ENCODE peak calls at places on chromosomes 12 and 14, in eight cellular contexts. T, J, K, N, U, O, B and Q are unnamed samples.

GRCh38 chr12:11689591-11690158 is 40.2 kb downstream of the ETV6 start:
- DNase-seq in T (no peak), J (no peak), K (no peak), N (no peak), U (no peak), O (no peak), B (no peak), Q (no peak)

GRCh38 chr12:162467-163307 is 51.3 kb downstream of the SLC6A12 start:
- DNase-seq in T (no peak), J (no peak), K (no peak), N (no peak), U (no peak), O (no peak), B (no peak), Q (no peak)

GRCh38 chr12:128820723-128821432 is 2.9 kb downstream of the SLC15A4 start:
- DNase-seq in T (no peak), J (no peak), K (no peak), N (no peak), U (no peak), O (no peak), B (no peak), Q (no peak)

GRCh38 chr12:122785503-122785902 is 11.1 kb downstream of the CCDC62 start:
- DNase-seq in T (no peak), J (no peak), K (no peak), N (no peak), U (no peak), O (no peak), B (no peak), Q (no peak)

GRCh38 chr12:102167821-102168605 is 29.6 kb downstream of the PMCH start:
- DNase-seq in T (no peak), J (no peak), K (no peak), N (no peak), U (no peak), O (peak; percentile 9), B (no peak), Q (no peak)

GRCh38 chr12:50241178-50241577 is 42.1 kb downstream of the LIMA1 start:
- DNase-seq in T (no peak), J (peak; percentile 88), K (no peak), N (no peak), U (no peak), O (no peak), B (no peak), Q (no peak)

GRCh38 chr14:27845241-27845850 is 921.2 kb upstream of the FOXG1 start:
- DNase-seq in T (no peak), J (no peak), K (no peak), N (no peak), U (no peak), O (no peak), B (no peak), Q (peak; percentile 28)

GRCh38 chr12:112170971-112171596 is 45.7 kb downstream of the TRAFD1 start:
- DNase-seq in T (no peak), J (no peak), K (no peak), N (no peak), U (no peak), O (no peak), B (no peak), Q (no peak)

GRCh38 chr12:58588771-58589170 is 331.5 kb downstream of the LRIG3 start:
- DNase-seq in T (no peak), J (no peak), K (no peak), N (no peak), U (no peak), O (no peak), B (no peak), Q (no peak)

GRCh38 chr14:89440997-89441909 is 24.2 kb upstream of the FOXN3 start:
- DNase-seq in T (no peak), J (no peak), K (no peak), N (no peak), U (no peak), O (no peak), B (no peak), Q (no peak)

GRCh38 chr12:1346126-1346525 is 248.3 kb downstream of the FBXL14 start:
- DNase-seq in T (peak; percentile 58), J (no peak), K (peak; percentile 72), N (no peak), U (no peak), O (no peak), B (no peak), Q (no peak)

GRCh38 chr12:130993759-130994670 is 40.3 kb downstream of the ADGRD1 start:
- DNase-seq in T (no peak), J (no peak), K (no peak), N (no peak), U (no peak), O (no peak), B (no peak), Q (no peak)

GRCh38 chr14:95361373-95362179 is 41.9 kb upstream of the CLMN start:
- DNase-seq in T (peak; percentile 5), J (no peak), K (no peak), N (peak; percentile 15), U (no peak), O (no peak), B (no peak), Q (peak; percentile 18)

GRCh38 chr12:116604883-116605641 is 45.9 kb downstream of the MAP1LC3B2 start:
- DNase-seq in T (no peak), J (no peak), K (no peak), N (no peak), U (no peak), O (no peak), B (no peak), Q (no peak)

GRCh38 chr12:60172696-60173095 is 576.9 kb downstream of the SLC16A7 start:
- DNase-seq in T (no peak), J (no peak), K (no peak), N (no peak), U (no peak), O (no peak), B (no peak), Q (no peak)

GRCh38 chr12:45425426-45425825 is 209.5 kb downstream of the ANO6 start:
- DNase-seq in T (peak; percentile 46), J (no peak), K (peak; percentile 57), N (no peak), U (no peak), O (peak; percentile 55), B (no peak), Q (no peak)

GRCh38 chr12:105057174-105057573 is 27.1 kb downstream of the ALDH1L2 start:
- DNase-seq in T (no peak), J (no peak), K (no peak), N (no peak), U (no peak), O (no peak), B (no peak), Q (no peak)

GRCh38 chr14:60561845-60562746 is 53.1 kb downstream of the SIX6 start:
- DNase-seq in T (peak; percentile 12), J (peak; percentile 45), K (no peak), N (no peak), U (no peak), O (no peak), B (no peak), Q (peak; percentile 32)

GRCh38 chr12:67710582-67710981 is 62.0 kb downstream of the DYRK2 start:
- DNase-seq in T (no peak), J (peak; percentile 67), K (no peak), N (no peak), U (no peak), O (no peak), B (no peak), Q (peak; percentile 70)

GRCh38 chr12:12800406-12801180 is 12.6 kb upstream of the DDX47 start:
- DNase-seq in T (no peak), J (no peak), K (no peak), N (no peak), U (no peak), O (no peak), B (no peak), Q (no peak)

GRCh38 chr12:76706761-76707160 is 57.2 kb upstream of the ZDHHC17 start:
- DNase-seq in T (no peak), J (no peak), K (no peak), N (no peak), U (no peak), O (no peak), B (no peak), Q (no peak)

GRCh38 chr12:119334459-119335170 is at the start of gene CCDC60:
- DNase-seq in T (no peak), J (no peak), K (no peak), N (no peak), U (no peak), O (no peak), B (no peak), Q (no peak)

GRCh38 chr12:99157946-99158345 is 489.6 kb upstream of the GARIN6 start:
- DNase-seq in T (peak; percentile 36), J (no peak), K (no peak), N (no peak), U (no peak), O (no peak), B (no peak), Q (no peak)

GRCh38 chr12:55797068-55797467 is 20.5 kb downstream of the SARNP start:
- DNase-seq in T (no peak), J (peak; percentile 51), K (peak; percentile 19), N (no peak), U (no peak), O (no peak), B (no peak), Q (peak; percentile 71)

GRCh38 chr12:120339256-120339655 is 11.7 kb upstream of the PLA2G1B start:
- DNase-seq in T (no peak), J (no peak), K (no peak), N (no peak), U (no peak), O (no peak), B (no peak), Q (no peak)

GRCh38 chr12:120468271-120468845 is 1.2 kb downstream of the SRSF9 start:
- DNase-seq in T (no peak), J (peak; percentile 44), K (no peak), N (no peak), U (no peak), O (no peak), B (no peak), Q (peak; percentile 12)

GRCh38 chr12:123532808-123533649 is 490 bp downstream of the RILPL1 start:
- DNase-seq in T (no peak), J (peak; percentile 27), K (no peak), N (no peak), U (no peak), O (no peak), B (no peak), Q (peak; percentile 27)

GRCh38 chr12:125149160-125150108 is 84.2 kb downstream of the AACS start:
- DNase-seq in T (no peak), J (no peak), K (no peak), N (no peak), U (no peak), O (no peak), B (no peak), Q (no peak)

GRCh38 chr12:109445224-109445623 is 31.9 kb downstream of the KCTD10 start:
- DNase-seq in T (no peak), J (no peak), K (peak; percentile 59), N (no peak), U (no peak), O (no peak), B (no peak), Q (no peak)

GRCh38 chr14:105474478-105475268 is at the start of gene CRIP2:
- DNase-seq in T (no peak), J (no peak), K (no peak), N (no peak), U (no peak), O (no peak), B (peak; percentile 53), Q (peak; percentile 84)

GRCh38 chr12:9707356-9707755 is 25.5 kb downstream of the CLECL1 start:
- DNase-seq in T (no peak), J (no peak), K (no peak), N (no peak), U (no peak), O (no peak), B (no peak), Q (no peak)

GRCh38 chr14:50396636-50397460 is at the start of gene CDKL1:
- DNase-seq in T (no peak), J (peak; percentile 32), K (peak; percentile 30), N (peak; percentile 12), U (no peak), O (peak; percentile 19), B (peak; percentile 22), Q (peak; percentile 35)

GRCh38 chr14:89266754-89267153 is 150.3 kb downstream of the FOXN3 start:
- DNase-seq in T (no peak), J (no peak), K (no peak), N (no peak), U (no peak), O (no peak), B (no peak), Q (no peak)